ENCODE peak calls at places on chromosomes 5 and 9, in six cellular contexts. L is tibial nerve, T is vagina, R is cardiac muscle cell, J is spleen, Z is bronchial epithelial cell. U is an unnamed sample.

GRCh38 chr5:138364576-138364975 is 12.1 kb downstream of the KDM3B start:
- DNase-seq in R (no peak), Z (no peak), J (no peak), T (no peak), L (no peak), U (no peak)

GRCh38 chr5:148967783-148968182 is 95.1 kb downstream of the SH3TC2 start:
- DNase-seq in T (no peak), R (peak; percentile 15), Z (no peak), J (no peak), L (no peak), U (no peak)

GRCh38 chr5:173391031-173391430 is 62.8 kb upstream of the STC2 start:
- DNase-seq in J (no peak), Z (no peak), L (no peak), R (no peak), T (peak; percentile 7), U (no peak)

GRCh38 chr5:180648658-180649296 is 623 bp downstream of the FLT4 start:
- DNase-seq in J (no peak), Z (no peak), R (peak; percentile 45), T (no peak), L (no peak), U (no peak)

GRCh38 chr9:92738661-92739081 is 26.0 kb downstream of the BICD2 start:
- DNase-seq in Z (peak; percentile 82), J (peak; percentile 67), R (no peak), T (no peak), L (no peak), U (peak; percentile 84)

GRCh38 chr5:135309391-135310327 is 89.4 kb downstream of the MACROH2A1 start:
- DNase-seq in T (no peak), J (no peak), Z (peak; percentile 23), L (no peak), R (no peak), U (peak; percentile 36)

GRCh38 chr5:169550227-169550626 is 33.3 kb upstream of the SPDL1 start:
- DNase-seq in R (peak; percentile 7), T (no peak), Z (no peak), L (no peak), J (no peak), U (no peak)

GRCh38 chr9:85289142-85289541 is 452.6 kb downstream of the AGTPBP1 start:
- DNase-seq in J (no peak), T (no peak), R (no peak), Z (no peak), L (no peak), U (no peak)

GRCh38 chr9:136945333-136946227 is 537 bp downstream of the C8G start:
- DNase-seq in T (no peak), R (no peak), J (peak; percentile 87), L (no peak), Z (no peak), U (no peak)

GRCh38 chr9:82170079-82170662 is 181.6 kb downstream of the SPATA31D1 start:
- DNase-seq in Z (no peak), L (no peak), J (no peak), R (no peak), T (no peak), U (peak; percentile 40)

GRCh38 chr5:65461490-65461889 is 20.2 kb downstream of the ADAMTS6 start:
- DNase-seq in R (no peak), Z (no peak), T (no peak), J (no peak), L (no peak), U (no peak)

GRCh38 chr5:90131734-90132133 is 277.8 kb downstream of the CETN3 start:
- DNase-seq in J (no peak), T (no peak), R (no peak), L (no peak), Z (no peak), U (no peak)

GRCh38 chr9:82382887-82383616 is 394.5 kb downstream of the SPATA31D1 start:
- DNase-seq in J (no peak), T (no peak), R (no peak), Z (no peak), L (no peak), U (no peak)

GRCh38 chr9:88370346-88370745 is 17.9 kb upstream of the SPIN1 start:
- DNase-seq in R (no peak), Z (no peak), L (no peak), J (no peak), T (no peak), U (no peak)

DNA sequence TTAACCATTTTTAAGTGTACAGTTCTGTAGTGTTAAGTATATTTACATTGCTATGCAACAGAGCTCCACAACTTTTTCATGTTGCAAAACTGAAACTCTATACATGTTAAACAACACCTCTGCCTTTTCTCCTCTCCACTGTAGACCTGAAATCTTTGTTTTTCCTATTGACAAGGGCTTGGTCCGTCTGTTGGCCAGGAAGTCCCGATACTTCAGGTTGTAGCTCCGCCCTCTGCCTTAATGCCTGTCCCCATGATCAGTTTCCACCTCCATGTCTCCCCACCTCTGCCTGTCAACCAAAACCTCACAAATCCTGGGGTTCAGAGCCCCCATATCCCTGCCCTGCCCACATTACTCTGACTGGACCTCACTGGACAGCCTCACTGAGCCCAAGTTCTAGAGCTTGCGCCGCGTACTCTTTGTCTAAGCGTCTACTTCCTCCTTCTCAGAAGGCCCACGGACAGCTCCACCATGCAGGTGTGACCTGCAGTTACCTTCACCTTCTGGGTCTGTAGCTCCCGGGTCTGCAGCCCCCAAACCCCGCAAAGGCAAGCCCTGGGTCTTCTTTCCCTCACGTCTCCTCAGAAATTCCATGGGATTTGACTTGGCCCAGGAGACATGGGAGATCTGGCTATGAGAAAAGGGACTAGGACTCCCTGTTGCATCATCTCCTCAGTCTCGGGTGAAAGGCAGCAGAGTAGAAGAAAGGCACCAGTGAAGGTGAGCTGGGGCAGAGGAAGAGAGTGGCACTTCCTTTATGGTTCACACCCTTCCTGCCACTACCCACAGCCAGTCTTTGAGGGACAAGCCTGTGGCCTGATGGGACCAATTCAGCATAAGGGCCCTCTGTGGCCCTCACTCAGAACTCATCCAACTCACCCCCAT is 8.0 kb downstream of the GLIPR2 start:
- DNase-seq in T (no peak), J (peak; percentile 87), R (no peak), Z (no peak), L (no peak), U (no peak)
- TF ChIP-seq CTCF in T (no peak), J (no peak), R (no peak), Z (no peak), L (no peak), U (no peak)

DNA sequence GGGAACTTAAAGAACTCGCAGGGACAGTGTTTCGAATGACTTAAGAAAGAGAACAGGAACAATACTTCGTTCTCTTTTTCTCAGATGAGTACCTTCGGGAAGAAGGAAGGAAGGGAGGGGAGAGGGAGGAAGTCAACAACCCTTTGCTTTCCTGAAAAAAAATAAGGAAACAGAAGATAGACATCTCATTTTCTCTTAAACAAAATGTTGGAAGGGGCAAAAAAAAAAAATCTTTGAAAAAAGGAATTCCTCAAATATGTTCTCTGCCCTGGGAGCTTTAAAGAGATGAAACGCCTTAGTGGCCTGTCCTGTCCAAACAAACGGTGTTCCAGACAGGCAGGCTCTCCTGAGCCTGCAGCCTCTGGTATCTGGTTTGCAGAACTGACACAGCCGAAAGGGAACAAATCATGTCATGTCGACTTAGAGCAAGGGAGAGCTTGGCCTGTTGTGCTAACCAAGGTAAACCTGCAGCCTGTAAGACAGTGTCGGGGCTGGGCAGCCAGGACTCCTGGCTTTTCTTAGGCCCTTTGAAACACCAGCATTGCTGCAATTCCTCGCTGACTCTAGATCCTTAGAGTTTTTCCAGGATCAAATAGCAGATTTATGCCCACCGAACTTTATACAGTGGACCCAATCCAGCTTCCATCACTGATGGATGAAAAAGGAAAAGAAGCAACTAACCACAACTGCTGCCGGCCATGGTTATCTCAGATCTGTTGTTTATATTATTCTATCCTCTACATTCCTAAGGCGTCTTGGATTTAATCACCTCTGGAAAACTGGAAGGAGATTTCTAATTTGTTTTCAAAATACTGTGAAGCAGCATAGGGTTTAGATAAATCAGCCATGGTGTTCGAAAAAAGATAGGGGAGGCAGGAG is at the start of gene ZNF366:
- DNase-seq in T (no peak), J (no peak), L (no peak), R (peak; percentile 25), Z (no peak), U (no peak)
- H3K4me3 ChIP-seq in T (peak within 1 kb of the TSS; percentile 17), J (peak within 1 kb of the TSS; percentile 33), L (no peak within 1 kb of the TSS), R (no peak within 1 kb of the TSS), Z (no peak within 1 kb of the TSS), U (no peak within 1 kb of the TSS)

GRCh38 chr9:135251996-135252760 is 164.7 kb downstream of the OLFM1 start:
- DNase-seq in T (no peak), Z (no peak), J (peak; percentile 43), R (no peak), L (no peak), U (no peak)
- TF ChIP-seq CTCF in T (no peak), Z (no peak), J (no peak), R (no peak), L (no peak), U (no peak)

DNA sequence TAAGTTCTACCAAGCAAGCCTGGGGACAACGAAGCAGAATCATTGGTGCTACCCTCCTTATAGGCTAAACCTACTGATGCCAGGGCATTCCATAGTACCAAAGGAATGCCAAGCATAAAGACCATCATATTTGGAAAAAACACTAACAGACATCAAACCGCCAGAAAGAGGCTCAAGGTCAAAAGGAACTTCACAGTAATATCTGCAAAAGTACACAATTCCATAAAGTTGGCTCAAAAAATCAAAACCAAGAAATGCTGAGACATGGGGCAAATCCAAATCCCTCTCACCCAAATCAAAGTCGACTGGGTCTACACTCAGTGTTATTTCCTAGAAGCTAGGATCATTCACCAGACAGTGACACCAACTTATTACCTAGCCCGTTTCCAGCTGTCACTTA is 3.4 kb downstream of the VCP start:
- DNase-seq in Z (no peak), T (no peak), L (no peak), R (no peak), J (no peak), U (no peak)
- H3K4me3 ChIP-seq in Z (no peak overlapping the region), T (no peak overlapping the region), L (no peak overlapping the region), R (no peak overlapping the region), J (no peak overlapping the region), U (no peak overlapping the region)

DNA sequence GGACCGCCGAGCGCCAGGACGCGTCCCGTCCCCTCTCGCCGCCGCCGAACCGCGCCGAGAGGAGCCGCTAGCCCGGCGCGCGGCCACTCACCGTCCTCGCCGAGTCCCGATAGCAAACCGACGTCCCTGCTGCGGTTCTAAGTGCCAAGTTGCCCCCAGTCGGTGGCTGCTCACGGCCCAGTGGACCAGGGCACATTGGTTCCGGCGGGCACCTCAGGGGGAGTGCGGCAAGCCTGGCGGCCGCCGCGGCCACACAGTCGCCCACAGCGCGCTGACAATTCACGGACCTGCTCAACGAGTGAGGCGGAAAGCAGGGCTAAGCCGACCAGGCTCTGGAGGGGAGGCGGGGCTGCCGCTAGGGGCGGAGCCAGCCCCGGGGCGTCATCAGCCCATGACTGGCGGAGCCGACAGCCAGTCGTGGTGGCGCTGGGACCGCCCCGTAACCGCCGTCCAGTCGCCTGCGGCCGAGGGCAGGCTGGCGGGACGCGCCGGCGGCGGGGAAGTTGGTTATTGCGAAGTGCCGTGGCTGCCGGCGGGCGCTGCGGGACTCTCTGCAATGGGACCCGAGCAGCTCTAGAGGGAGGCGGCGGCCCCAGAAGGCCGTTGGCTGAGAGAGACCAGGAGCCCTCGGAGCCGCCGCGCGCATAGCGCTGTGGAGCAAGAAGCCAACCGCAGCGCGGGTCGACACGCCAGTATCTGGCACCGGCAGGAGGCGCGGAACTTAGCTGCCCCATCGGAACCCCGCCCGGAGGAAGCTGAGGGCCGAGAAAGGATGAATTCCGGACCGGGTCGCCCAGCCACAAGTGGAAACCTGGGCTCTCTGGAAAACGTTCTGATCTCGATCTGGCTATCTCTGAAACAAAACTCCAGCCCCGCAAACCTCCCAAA is at the start of gene MARCHF3:
- DNase-seq in R (peak; percentile 97), J (peak; percentile 100), T (no peak), Z (peak; percentile 87), L (peak; percentile 83), U (peak; percentile 98)
- TF ChIP-seq CTCF in R (peak; percentile 29), J (peak; percentile 54), T (no peak), Z (peak; percentile 50), L (peak; percentile 36), U (peak; percentile 17)

U was measured in epithelial cell of esophagus.